ENCODE peak calls at places on chromosomes 7 and 10, in five cellular contexts. R, E, O, Z and P are unnamed samples.

GRCh38 chr10:33945051-33945450 is 610.6 kb upstream of the NRP1 start:
- DNase-seq in R (no peak), E (no peak), O (no peak), Z (no peak), P (no peak)

GRCh38 chr10:71218046-71218832 is 5.9 kb downstream of the UNC5B start:
- DNase-seq in R (no peak), E (peak), O (no peak), Z (no peak), P (no peak)

GRCh38 chr7:108972009-108972408 is 402.3 kb downstream of the DNAJB9 start:
- DNase-seq in R (no peak), E (no peak), O (no peak), Z (no peak), P (no peak)

GRCh38 chr10:13594641-13595040 is 7.9 kb downstream of the PRPF18 start:
- DNase-seq in R (no peak), E (no peak), O (no peak), Z (no peak), P (no peak)

GRCh38 chr7:43756368-43757072 is 2.0 kb upstream of the BLVRA start:
- DNase-seq in R (peak), E (no peak), O (no peak), Z (peak), P (peak)

GRCh38 chr7:43753843-43754242 is 4.6 kb upstream of the BLVRA start:
- DNase-seq in R (no peak), E (no peak), O (no peak), Z (no peak), P (no peak)

GRCh38 chr10:104445359-104445758 is 91.7 kb downstream of the CFAP58 start:
- DNase-seq in R (no peak), E (no peak), O (no peak), Z (no peak), P (no peak)

GRCh38 chr7:151876112-151876898 is 610 bp downstream of the PRKAG2 start:
- DNase-seq in R (peak), E (peak), O (peak), Z (peak), P (peak)

GRCh38 chr7:26013551-26014083 is 138.4 kb upstream of the NFE2L3 start:
- DNase-seq in R (no peak), E (no peak), O (no peak), Z (no peak), P (no peak)

GRCh38 chr7:128177768-128178550 is 63.1 kb upstream of the LEP start:
- DNase-seq in R (no peak), E (no peak), O (no peak), Z (no peak), P (no peak)

GRCh38 chr7:131016230-131016629 is 282.2 kb upstream of the KLF14 start:
- DNase-seq in R (no peak), E (no peak), O (no peak), Z (no peak), P (no peak)

GRCh38 chr7:132666076-132666775 is 90.0 kb upstream of the PLXNA4 start:
- DNase-seq in R (no peak), E (no peak), O (no peak), Z (peak), P (no peak)

GRCh38 chr10:43680035-43680434 is 31.4 kb upstream of the ZNF32 start:
- DNase-seq in R (no peak), E (no peak), O (no peak), Z (no peak), P (no peak)

GRCh38 chr7:117402109-117402508 is 25.2 kb downstream of the ASZ1 start:
- DNase-seq in R (no peak), E (no peak), O (no peak), Z (no peak), P (no peak)

GRCh38 chr10:88297103-88297502 is 286.0 kb downstream of the RNLS start:
- DNase-seq in R (no peak), E (no peak), O (no peak), Z (no peak), P (no peak)

GRCh38 chr10:96118604-96119450 is 11.3 kb upstream of the ZNF518A start:
- DNase-seq in R (peak), E (no peak), O (no peak), Z (no peak), P (no peak)

GRCh38 chr7:146961617-146962016 is 845.0 kb downstream of the CNTNAP2 start:
- DNase-seq in R (no peak), E (peak), O (no peak), Z (no peak), P (no peak)

GRCh38 chr10:71042699-71043098 is 154.3 kb upstream of the PCBD1 start:
- DNase-seq in R (no peak), E (no peak), O (no peak), Z (no peak), P (no peak)

GRCh38 chr10:72952901-72953223 is 1.7 kb downstream of the PLA2G12B start:
- DNase-seq in R (no peak), E (no peak), O (no peak), Z (no peak), P (no peak)

GRCh38 chr7:101555269-101555920 is 73.7 kb downstream of the MYL10 start:
- DNase-seq in R (no peak), E (no peak), O (no peak), Z (no peak), P (peak)

GRCh38 chr7:122987463-122987862 is 8.0 kb downstream of the TAS2R16 start:
- DNase-seq in R (no peak), E (no peak), O (no peak), Z (no peak), P (no peak)

GRCh38 chr7:121547341-121548092 is 151.4 kb upstream of the FAM3C start:
- DNase-seq in R (no peak), E (no peak), O (no peak), Z (no peak), P (peak)

GRCh38 chr7:74101061-74101681 is 17.6 kb downstream of the LIMK1 start:
- DNase-seq in R (peak), E (no peak), O (peak), Z (no peak), P (peak)

GRCh38 chr10:97713351-97713827 is at the start of gene MARVELD1:
- DNase-seq in R (peak), E (peak), O (peak), Z (peak), P (no peak)

GRCh38 chr10:5094265-5095205 is at the start of gene AKR1C3:
- DNase-seq in R (peak), E (no peak), O (no peak), Z (no peak), P (no peak)

GRCh38 chr10:34723746-34724145 is 91.3 kb downstream of the PARD3 start:
- DNase-seq in R (peak), E (peak), O (no peak), Z (no peak), P (peak)

GRCh38 chr7:6653101-6653995 is 16.2 kb downstream of the ZNF316 start:
- DNase-seq in R (no peak), E (no peak), O (no peak), Z (no peak), P (no peak)

GRCh38 chr7:133911724-133912123 is 215.4 kb upstream of the LRGUK start:
- DNase-seq in R (no peak), E (no peak), O (no peak), Z (no peak), P (peak)

GRCh38 chr10:100927266-100927665 is 14.5 kb downstream of the SLF2 start:
- DNase-seq in R (no peak), E (no peak), O (no peak), Z (no peak), P (no peak)

GRCh38 chr10:100562806-100563293 is 27.1 kb downstream of the HIF1AN start:
- DNase-seq in R (no peak), E (no peak), O (no peak), Z (peak), P (no peak)

GRCh38 chr10:31126593-31126992 is 94.9 kb upstream of the ZNF438 start:
- DNase-seq in R (no peak), E (no peak), O (no peak), Z (no peak), P (no peak)

GRCh38 chr7:143974457-143974856 is 19.8 kb downstream of the OR2F1 start:
- DNase-seq in R (peak), E (no peak), O (no peak), Z (no peak), P (no peak)

GRCh38 chr7:47578581-47579270 is 3.2 kb downstream of the TNS3 start:
- DNase-seq in R (no peak), E (no peak), O (no peak), Z (peak), P (no peak)

DNA sequence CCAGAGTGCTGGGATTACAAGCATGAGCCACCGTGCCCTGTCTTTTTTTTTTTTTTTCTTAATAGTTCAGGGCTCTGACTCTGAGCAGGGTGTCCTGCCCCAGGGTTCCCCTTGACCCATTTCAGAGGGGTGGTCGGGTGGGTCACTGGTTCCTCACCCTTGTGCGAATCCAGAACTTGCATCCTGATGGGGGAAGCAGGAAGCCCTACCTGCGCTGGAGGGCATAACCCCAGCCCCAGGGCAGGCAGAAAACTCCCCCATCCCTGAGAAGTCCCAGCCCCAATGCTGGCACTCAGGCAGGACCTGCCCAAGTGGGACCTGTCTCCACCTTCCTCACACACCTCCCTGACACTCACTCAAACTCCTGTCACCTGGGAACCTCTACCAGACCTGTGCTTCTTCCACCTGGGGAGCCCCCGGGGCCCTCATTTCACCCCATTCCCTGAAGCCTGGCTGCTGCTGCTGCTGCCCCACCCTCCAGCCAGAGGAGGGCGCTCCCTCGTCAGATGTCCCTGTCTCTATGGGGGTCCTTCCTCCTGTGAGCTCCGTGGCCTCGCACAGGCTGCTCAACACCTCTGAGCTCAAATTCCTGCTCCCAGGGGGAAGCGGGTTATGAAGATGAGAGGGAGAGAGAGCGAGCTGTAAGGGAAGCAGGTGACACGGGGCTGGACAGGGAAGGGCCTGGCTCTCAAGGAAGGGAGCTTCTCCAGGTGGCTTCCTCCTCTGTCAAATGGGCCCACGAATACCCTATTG is 15.1 kb upstream of the ZNF273 start:
- DNase-seq in R (peak), E (peak), O (no peak), Z (peak), P (peak)
- TF ChIP-seq CTCF in R (peak), E (peak), O (peak), Z (peak), P (peak)

DNA sequence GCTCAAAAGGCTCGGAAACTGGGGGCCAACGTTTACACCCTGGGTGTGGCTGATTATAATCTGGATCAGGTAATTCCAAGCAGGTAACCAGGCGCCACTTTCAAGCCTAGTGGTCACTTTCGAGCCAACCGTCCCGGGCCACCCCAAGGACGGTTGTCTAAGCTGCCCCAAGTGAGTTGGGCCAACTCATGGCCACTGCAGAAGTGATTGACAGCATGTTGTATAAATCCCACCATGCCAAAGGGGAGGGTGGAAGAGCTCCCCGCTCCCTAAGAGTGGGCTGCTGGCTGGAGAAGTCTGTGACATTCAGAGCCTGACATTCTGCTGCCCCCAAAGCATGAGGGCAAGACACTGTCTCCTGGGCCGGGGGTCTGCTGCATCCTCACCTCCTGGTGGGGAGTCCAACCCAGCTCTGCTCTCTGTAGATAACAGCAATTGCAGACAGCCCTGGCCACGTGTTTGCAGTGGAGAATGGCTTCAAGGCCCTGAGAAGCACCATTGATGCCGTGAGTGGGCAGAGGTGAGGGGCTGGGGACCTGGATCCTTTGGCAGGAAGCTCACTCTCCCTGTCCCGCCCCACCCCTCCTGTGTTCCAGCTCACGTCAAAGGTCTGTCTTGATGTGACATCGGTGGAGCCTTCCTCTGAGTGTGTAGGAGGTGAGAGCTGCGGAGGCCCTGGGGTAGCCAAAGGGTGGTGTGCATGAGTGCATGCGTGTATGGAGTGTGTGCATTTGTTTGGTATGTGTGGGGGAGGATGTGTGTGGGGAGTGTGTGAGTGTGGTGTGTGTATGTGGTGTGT is 10.8 kb downstream of the ANTXRL start:
- DNase-seq in R (no peak), E (no peak), O (no peak), Z (peak), P (no peak)
- TF ChIP-seq CTCF in R (no peak), E (no peak), O (no peak), Z (no peak), P (no peak)

GRCh38 chr10:122325235-122325634 is 49.3 kb upstream of the PLEKHA1 start:
- DNase-seq in R (peak), E (no peak), O (no peak), Z (no peak), P (no peak)

GRCh38 chr10:122328676-122329075 is 45.8 kb upstream of the PLEKHA1 start:
- DNase-seq in R (peak), E (no peak), O (no peak), Z (no peak), P (no peak)

GRCh38 chr10:122327237-122328206 is 47.0 kb upstream of the PLEKHA1 start:
- DNase-seq in R (peak), E (no peak), O (no peak), Z (no peak), P (no peak)

GRCh38 chr10:122326385-122326784 is 48.1 kb upstream of the PLEKHA1 start:
- DNase-seq in R (peak), E (no peak), O (no peak), Z (no peak), P (no peak)

DNA sequence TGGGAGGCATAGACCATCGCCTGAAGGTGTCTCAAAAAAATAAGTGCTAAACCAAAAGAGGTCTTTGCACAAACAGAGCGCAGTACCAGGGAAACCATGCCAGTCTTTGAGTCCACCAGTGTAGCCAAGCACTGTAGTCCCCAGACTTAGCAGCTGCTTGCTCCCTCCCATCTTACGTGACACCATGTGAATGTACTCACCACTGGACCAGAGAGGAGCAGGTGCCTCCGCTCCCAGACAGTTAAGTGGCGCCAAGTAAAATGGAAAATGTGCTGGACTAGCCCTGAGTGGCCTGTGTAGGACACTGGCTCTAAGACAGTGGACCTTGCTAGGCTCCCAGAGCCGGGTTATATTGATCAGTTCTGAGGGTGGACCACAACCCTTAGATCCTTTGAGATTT is 47.7 kb upstream of the PLEKHA1 start:
- DNase-seq in R (peak), E (no peak), O (no peak), Z (no peak), P (no peak)
- TF ChIP-seq CTCF in R (no peak), E (no peak), O (no peak), Z (no peak), P (no peak)

GRCh38 chr7:124765401-124766352 is at the start of gene GPR37:
- DNase-seq in R (peak), E (peak), O (no peak), Z (peak), P (peak)
- TF ChIP-seq CTCF in R (no peak), E (no peak), O (no peak), Z (no peak), P (peak)

DNA sequence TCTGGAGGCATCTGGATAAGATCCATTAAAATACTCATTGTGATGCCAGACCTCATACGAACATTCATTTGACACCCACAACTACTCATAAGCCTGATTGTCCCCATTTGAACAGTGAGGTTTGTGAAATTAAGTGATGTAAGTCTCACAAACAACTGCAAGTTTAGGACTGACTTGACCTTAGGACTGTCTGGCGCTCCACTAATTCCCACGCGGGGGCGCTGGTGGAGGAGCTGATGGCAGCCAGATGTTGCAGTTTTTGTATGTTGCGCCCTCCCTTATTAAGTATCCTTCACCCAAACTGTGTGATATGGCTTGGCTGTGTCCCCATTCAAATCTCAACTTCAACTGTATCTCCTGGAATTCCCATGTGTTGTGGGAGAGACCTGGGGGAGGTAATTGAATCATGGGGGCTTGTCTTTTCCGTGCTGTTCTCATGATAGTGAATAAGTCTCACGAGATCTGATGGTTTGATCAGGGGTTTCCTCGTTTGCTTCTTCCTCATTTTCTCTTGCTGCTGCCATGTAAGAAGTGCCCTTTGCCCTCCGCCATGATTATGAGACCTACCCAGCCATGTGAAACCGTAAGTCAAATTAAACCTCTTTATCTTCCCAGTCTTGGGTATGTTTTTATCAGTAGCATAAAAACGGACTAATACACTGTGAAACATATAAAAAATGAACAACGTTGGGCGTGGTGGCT is 20.3 kb upstream of the TIAL1 start:
- DNase-seq in R (no peak), E (no peak), O (peak), Z (peak), P (no peak)
- TF ChIP-seq CTCF in R (no peak), E (peak), O (peak), Z (no peak), P (no peak)

GRCh38 chr10:75398630-75399460 is 2.7 kb downstream of the ZNF503 start:
- DNase-seq in R (peak), E (peak), O (peak), Z (no peak), P (no peak)

GRCh38 chr10:75399461-75400162 is 2.0 kb downstream of the ZNF503 start:
- DNase-seq in R (peak), E (peak), O (peak), Z (peak), P (peak)

GRCh38 chr10:75400769-75401568 is 595 bp downstream of the ZNF503 start:
- DNase-seq in R (peak), E (peak), O (peak), Z (peak), P (peak)

GRCh38 chr10:75401569-75402485 is at the start of gene ZNF503:
- DNase-seq in R (peak), E (peak), O (peak), Z (peak), P (peak)

DNA sequence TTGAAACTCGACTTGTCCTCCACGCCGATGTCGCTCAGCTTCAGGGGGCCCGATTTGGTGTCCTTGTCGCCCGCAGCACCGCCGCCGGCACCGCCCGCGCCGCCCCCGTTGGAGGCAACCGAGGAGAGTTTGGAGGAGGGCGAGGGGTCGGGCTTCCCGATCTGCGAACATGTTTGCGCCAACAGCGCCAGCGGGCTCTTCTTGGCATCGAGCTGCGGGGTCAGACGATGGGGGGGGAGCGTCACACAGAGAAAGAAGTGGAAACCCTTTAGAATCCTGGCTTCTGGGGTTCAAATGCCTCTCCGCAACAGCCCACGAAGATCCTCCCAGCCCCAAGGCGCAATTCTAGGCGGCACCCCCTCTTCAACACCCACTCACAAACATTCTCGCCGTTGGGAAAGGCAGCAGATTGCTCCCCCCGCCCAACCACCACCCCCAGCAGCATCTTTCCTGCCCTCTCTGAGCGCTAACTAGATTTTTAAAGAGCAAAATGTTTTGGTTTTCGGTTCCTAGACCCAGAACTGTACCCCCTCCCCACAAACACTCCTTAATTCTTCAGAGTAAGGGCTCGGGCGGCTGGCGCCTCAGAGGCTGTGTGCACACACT is 1.3 kb downstream of the ZNF503 start:
- DNase-seq in R (no peak), E (no peak), O (no peak), Z (peak), P (peak)
- TF ChIP-seq CTCF in R (no peak), E (no peak), O (peak), Z (no peak), P (no peak)

DNA sequence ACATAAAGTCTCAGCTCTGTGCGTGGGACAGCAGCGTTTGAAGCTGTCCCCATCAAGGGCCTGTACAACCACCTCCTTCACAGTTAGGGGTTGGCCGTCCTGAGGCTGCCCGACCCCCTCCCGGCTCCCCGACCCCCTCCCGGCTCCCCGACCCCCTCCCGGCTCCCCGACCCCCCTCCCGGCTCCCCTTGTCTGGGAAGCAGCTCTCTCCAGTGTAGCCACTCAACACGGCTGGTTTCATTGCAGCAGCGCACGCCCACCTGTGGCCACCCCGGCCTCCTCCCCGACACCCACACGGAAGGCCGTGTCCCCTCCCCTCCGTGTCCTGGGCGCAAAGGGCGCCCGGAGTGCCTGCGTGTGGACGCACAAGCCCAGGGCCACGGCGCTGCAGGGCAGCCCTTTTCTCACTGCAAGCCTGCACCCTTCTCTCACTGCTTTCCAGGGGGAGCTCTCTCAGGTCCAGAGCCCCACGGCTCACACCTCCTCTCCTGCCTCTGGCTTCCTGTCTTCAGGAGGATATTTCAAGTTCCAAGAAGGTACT is 20.9 kb upstream of the FAM20C start:
- DNase-seq in R (peak), E (no peak), O (peak), Z (no peak), P (no peak)
- TF ChIP-seq CTCF in R (no peak), E (no peak), O (no peak), Z (no peak), P (no peak)